ENCODE peak calls at places on chromosomes 13 and 19, in five cellular contexts. One of them, this sample, is unnamed.

GRCh38 chr19:12345197-12345596 is 11.8 kb upstream of the ZNF563 start:
- DNase-seq in amniotic stem cell: no peak
- DNase-seq in NCI-H1105 treated with DMSO at 0.1 percent for 48 hours: no peak
- DNase-seq in activated effector memory CD4-positive, alpha-beta T cell treated with anti-CD3 and anti-CD28 coated beads, Interleukin-2, amount 50 U/mL, for 16 hours: no peak
- DNase-seq in activated gamma-delta T cell treated with Interleukin-2 at 50 U/mL for 16 hours: no peak
- DNase-seq in this sample: no peak

GRCh38 chr13:52371736-52372247 is 34.2 kb downstream of the THSD1 start:
- DNase-seq in activated gamma-delta T cell treated with Interleukin-2 at 50 U/mL for 16 hours: no peak
- DNase-seq in activated effector memory CD4-positive, alpha-beta T cell treated with anti-CD3 and anti-CD28 coated beads, Interleukin-2, amount 50 U/mL, for 16 hours: no peak
- DNase-seq in NCI-H1105 treated with DMSO at 0.1 percent for 48 hours: no peak
- DNase-seq in amniotic stem cell: no peak
- DNase-seq in this sample: no peak

GRCh38 chr13:40259899-40260298 is 406.5 kb downstream of the FOXO1 start:
- DNase-seq in amniotic stem cell: no peak
- DNase-seq in activated effector memory CD4-positive, alpha-beta T cell treated with anti-CD3 and anti-CD28 coated beads, Interleukin-2, amount 50 U/mL, for 16 hours: no peak
- DNase-seq in activated gamma-delta T cell treated with Interleukin-2 at 50 U/mL for 16 hours: no peak
- DNase-seq in NCI-H1105 treated with DMSO at 0.1 percent for 48 hours: no peak
- DNase-seq in this sample: peak

GRCh38 chr13:39909634-39910033 is 254.2 kb downstream of the COG6 start:
- DNase-seq in NCI-H1105 treated with DMSO at 0.1 percent for 48 hours: no peak
- DNase-seq in amniotic stem cell: no peak
- DNase-seq in activated gamma-delta T cell treated with Interleukin-2 at 50 U/mL for 16 hours: no peak
- DNase-seq in activated effector memory CD4-positive, alpha-beta T cell treated with anti-CD3 and anti-CD28 coated beads, Interleukin-2, amount 50 U/mL, for 16 hours: no peak
- DNase-seq in this sample: no peak

GRCh38 chr13:111970501-111971155 is 96.3 kb upstream of the SOX1 start:
- DNase-seq in NCI-H1105 treated with DMSO at 0.1 percent for 48 hours: no peak
- DNase-seq in amniotic stem cell: no peak
- DNase-seq in activated gamma-delta T cell treated with Interleukin-2 at 50 U/mL for 16 hours: no peak
- DNase-seq in activated effector memory CD4-positive, alpha-beta T cell treated with anti-CD3 and anti-CD28 coated beads, Interleukin-2, amount 50 U/mL, for 16 hours: no peak
- DNase-seq in this sample: no peak

GRCh38 chr19:10260141-10260584 is 8.1 kb downstream of the MRPL4 start:
- DNase-seq in NCI-H1105 treated with DMSO at 0.1 percent for 48 hours: no peak
- DNase-seq in activated gamma-delta T cell treated with Interleukin-2 at 50 U/mL for 16 hours: no peak
- DNase-seq in amniotic stem cell: no peak
- DNase-seq in activated effector memory CD4-positive, alpha-beta T cell treated with anti-CD3 and anti-CD28 coated beads, Interleukin-2, amount 50 U/mL, for 16 hours: peak
- DNase-seq in this sample: no peak

GRCh38 chr19:1113278-1113985 is 9.6 kb downstream of the GPX4 start:
- DNase-seq in activated effector memory CD4-positive, alpha-beta T cell treated with anti-CD3 and anti-CD28 coated beads, Interleukin-2, amount 50 U/mL, for 16 hours: peak
- DNase-seq in activated gamma-delta T cell treated with Interleukin-2 at 50 U/mL for 16 hours: peak
- DNase-seq in NCI-H1105 treated with DMSO at 0.1 percent for 48 hours: peak
- DNase-seq in amniotic stem cell: peak
- DNase-seq in this sample: peak

GRCh38 chr13:109093988-109094387 is 464.6 kb downstream of the MYO16 start:
- DNase-seq in amniotic stem cell: no peak
- DNase-seq in activated effector memory CD4-positive, alpha-beta T cell treated with anti-CD3 and anti-CD28 coated beads, Interleukin-2, amount 50 U/mL, for 16 hours: no peak
- DNase-seq in activated gamma-delta T cell treated with Interleukin-2 at 50 U/mL for 16 hours: no peak
- DNase-seq in NCI-H1105 treated with DMSO at 0.1 percent for 48 hours: no peak
- DNase-seq in this sample: no peak

GRCh38 chr19:1172353-1173159 is 1.5 kb downstream of the SBNO2 start:
- DNase-seq in activated gamma-delta T cell treated with Interleukin-2 at 50 U/mL for 16 hours: no peak
- DNase-seq in activated effector memory CD4-positive, alpha-beta T cell treated with anti-CD3 and anti-CD28 coated beads, Interleukin-2, amount 50 U/mL, for 16 hours: no peak
- DNase-seq in NCI-H1105 treated with DMSO at 0.1 percent for 48 hours: no peak
- DNase-seq in amniotic stem cell: peak
- DNase-seq in this sample: peak

GRCh38 chr19:56721714-56722113 is 50.2 kb upstream of the ZNF835 start:
- DNase-seq in activated effector memory CD4-positive, alpha-beta T cell treated with anti-CD3 and anti-CD28 coated beads, Interleukin-2, amount 50 U/mL, for 16 hours: no peak
- DNase-seq in activated gamma-delta T cell treated with Interleukin-2 at 50 U/mL for 16 hours: no peak
- DNase-seq in NCI-H1105 treated with DMSO at 0.1 percent for 48 hours: no peak
- DNase-seq in amniotic stem cell: no peak
- DNase-seq in this sample: no peak

GRCh38 chr19:44644391-44645016 is 794 bp downstream of the PVR start:
- DNase-seq in amniotic stem cell: peak
- DNase-seq in activated effector memory CD4-positive, alpha-beta T cell treated with anti-CD3 and anti-CD28 coated beads, Interleukin-2, amount 50 U/mL, for 16 hours: no peak
- DNase-seq in activated gamma-delta T cell treated with Interleukin-2 at 50 U/mL for 16 hours: no peak
- DNase-seq in NCI-H1105 treated with DMSO at 0.1 percent for 48 hours: peak
- DNase-seq in this sample: no peak

GRCh38 chr19:18910801-18911436 is 8.3 kb downstream of the COPE start:
- DNase-seq in amniotic stem cell: no peak
- DNase-seq in activated gamma-delta T cell treated with Interleukin-2 at 50 U/mL for 16 hours: no peak
- DNase-seq in NCI-H1105 treated with DMSO at 0.1 percent for 48 hours: no peak
- DNase-seq in activated effector memory CD4-positive, alpha-beta T cell treated with anti-CD3 and anti-CD28 coated beads, Interleukin-2, amount 50 U/mL, for 16 hours: no peak
- DNase-seq in this sample: no peak

GRCh38 chr19:11924886-11925583 is at the start of gene ZNF700:
- DNase-seq in amniotic stem cell: peak
- DNase-seq in activated effector memory CD4-positive, alpha-beta T cell treated with anti-CD3 and anti-CD28 coated beads, Interleukin-2, amount 50 U/mL, for 16 hours: peak
- DNase-seq in NCI-H1105 treated with DMSO at 0.1 percent for 48 hours: peak
- DNase-seq in activated gamma-delta T cell treated with Interleukin-2 at 50 U/mL for 16 hours: peak
- DNase-seq in this sample: peak